ENCODE peak calls at places on chromosomes 7 and 10, in nine cellular contexts. One of them, this sample, is unnamed.

GRCh38 chr10:103636492-103636891 is 143.0 kb downstream of the NEURL1 start:
- DNase-seq in tibial nerve: no peak
- DNase-seq in type B pancreatic cell: no peak
- DNase-seq in body of pancreas: no peak
- DNase-seq in GM23338: peak
- DNase-seq in ovary: no peak
- DNase-seq in progenitor cell of endocrine pancreas: no peak
- DNase-seq in cardiac fibroblast: no peak
- DNase-seq in RWPE1: no peak
- DNase-seq in this sample: no peak

GRCh38 chr7:146449625-146450024 is 333.0 kb downstream of the CNTNAP2 start:
- DNase-seq in tibial nerve: no peak
- DNase-seq in type B pancreatic cell: no peak
- DNase-seq in body of pancreas: no peak
- DNase-seq in GM23338: no peak
- DNase-seq in ovary: no peak
- DNase-seq in progenitor cell of endocrine pancreas: no peak
- DNase-seq in cardiac fibroblast: no peak
- DNase-seq in RWPE1: no peak
- DNase-seq in this sample: no peak

GRCh38 chr7:30975257-30975899 is 11.6 kb downstream of the GHRHR start:
- DNase-seq in tibial nerve: no peak
- DNase-seq in type B pancreatic cell: no peak
- DNase-seq in body of pancreas: no peak
- DNase-seq in GM23338: no peak
- DNase-seq in ovary: no peak
- DNase-seq in progenitor cell of endocrine pancreas: no peak
- DNase-seq in cardiac fibroblast: no peak
- DNase-seq in RWPE1: no peak
- DNase-seq in this sample: no peak

GRCh38 chr7:33107136-33108066 is 1.8 kb downstream of the RP9 start:
- DNase-seq in tibial nerve: no peak
- DNase-seq in type B pancreatic cell: no peak
- DNase-seq in body of pancreas: peak
- DNase-seq in GM23338: peak
- DNase-seq in ovary: no peak
- DNase-seq in progenitor cell of endocrine pancreas: no peak
- DNase-seq in cardiac fibroblast: peak
- DNase-seq in RWPE1: peak
- DNase-seq in this sample: peak

GRCh38 chr10:119521443-119522204 is 20.9 kb downstream of the RGS10 start:
- DNase-seq in tibial nerve: no peak
- DNase-seq in type B pancreatic cell: no peak
- DNase-seq in body of pancreas: no peak
- DNase-seq in GM23338: no peak
- DNase-seq in ovary: no peak
- DNase-seq in progenitor cell of endocrine pancreas: no peak
- DNase-seq in cardiac fibroblast: peak
- DNase-seq in RWPE1: peak
- DNase-seq in this sample: no peak

GRCh38 chr7:112134039-112134438 is 72.2 kb downstream of the DOCK4 start:
- DNase-seq in tibial nerve: no peak
- DNase-seq in type B pancreatic cell: no peak
- DNase-seq in body of pancreas: no peak
- DNase-seq in GM23338: no peak
- DNase-seq in ovary: no peak
- DNase-seq in progenitor cell of endocrine pancreas: no peak
- DNase-seq in cardiac fibroblast: no peak
- DNase-seq in RWPE1: no peak
- DNase-seq in this sample: no peak

GRCh38 chr10:121823993-121824463 is 103.8 kb downstream of the ATE1 start:
- DNase-seq in tibial nerve: no peak
- DNase-seq in type B pancreatic cell: no peak
- DNase-seq in body of pancreas: no peak
- DNase-seq in GM23338: peak
- DNase-seq in ovary: no peak
- DNase-seq in progenitor cell of endocrine pancreas: no peak
- DNase-seq in cardiac fibroblast: peak
- DNase-seq in RWPE1: peak
- DNase-seq in this sample: peak

GRCh38 chr10:107814865-107815487 is 650.5 kb upstream of the SORCS1 start:
- DNase-seq in tibial nerve: peak
- DNase-seq in type B pancreatic cell: no peak
- DNase-seq in body of pancreas: peak
- DNase-seq in GM23338: peak
- DNase-seq in ovary: no peak
- DNase-seq in progenitor cell of endocrine pancreas: peak
- DNase-seq in cardiac fibroblast: peak
- DNase-seq in RWPE1: peak
- DNase-seq in this sample: peak

GRCh38 chr7:30920021-30920583 is 8.4 kb downstream of the AQP1 start:
- DNase-seq in tibial nerve: peak
- DNase-seq in type B pancreatic cell: no peak
- DNase-seq in body of pancreas: no peak
- DNase-seq in GM23338: no peak
- DNase-seq in ovary: no peak
- DNase-seq in progenitor cell of endocrine pancreas: no peak
- DNase-seq in cardiac fibroblast: peak
- DNase-seq in RWPE1: no peak
- DNase-seq in this sample: no peak

GRCh38 chr7:151550601-151551286 is 31.0 kb upstream of the RHEB start:
- DNase-seq in tibial nerve: no peak
- DNase-seq in type B pancreatic cell: no peak
- DNase-seq in body of pancreas: peak
- DNase-seq in GM23338: no peak
- DNase-seq in ovary: no peak
- DNase-seq in progenitor cell of endocrine pancreas: no peak
- DNase-seq in cardiac fibroblast: peak
- DNase-seq in RWPE1: peak
- DNase-seq in this sample: peak

GRCh38 chr7:19834566-19834965 is 61.1 kb upstream of the TMEM196 start:
- DNase-seq in tibial nerve: no peak
- DNase-seq in type B pancreatic cell: no peak
- DNase-seq in body of pancreas: no peak
- DNase-seq in GM23338: no peak
- DNase-seq in ovary: no peak
- DNase-seq in progenitor cell of endocrine pancreas: no peak
- DNase-seq in cardiac fibroblast: peak
- DNase-seq in RWPE1: peak
- DNase-seq in this sample: peak

GRCh38 chr10:71746344-71747037 is 26.8 kb downstream of the VSIR start:
- DNase-seq in tibial nerve: no peak
- DNase-seq in type B pancreatic cell: no peak
- DNase-seq in body of pancreas: peak
- DNase-seq in GM23338: peak
- DNase-seq in ovary: no peak
- DNase-seq in progenitor cell of endocrine pancreas: no peak
- DNase-seq in cardiac fibroblast: no peak
- DNase-seq in RWPE1: no peak
- DNase-seq in this sample: peak

GRCh38 chr7:69002416-69002815 is 595.9 kb upstream of the AUTS2 start:
- DNase-seq in tibial nerve: no peak
- DNase-seq in type B pancreatic cell: no peak
- DNase-seq in body of pancreas: no peak
- DNase-seq in GM23338: no peak
- DNase-seq in ovary: no peak
- DNase-seq in progenitor cell of endocrine pancreas: no peak
- DNase-seq in cardiac fibroblast: peak
- DNase-seq in RWPE1: no peak
- DNase-seq in this sample: no peak

GRCh38 chr7:8579661-8580060 is 146.3 kb downstream of the NXPH1 start:
- DNase-seq in tibial nerve: no peak
- DNase-seq in type B pancreatic cell: no peak
- DNase-seq in body of pancreas: no peak
- DNase-seq in GM23338: no peak
- DNase-seq in ovary: no peak
- DNase-seq in progenitor cell of endocrine pancreas: no peak
- DNase-seq in cardiac fibroblast: no peak
- DNase-seq in RWPE1: no peak
- DNase-seq in this sample: no peak

GRCh38 chr10:71069909-71070666 is 142.3 kb upstream of the UNC5B start:
- DNase-seq in tibial nerve: no peak
- DNase-seq in type B pancreatic cell: no peak
- DNase-seq in body of pancreas: no peak
- DNase-seq in GM23338: no peak
- DNase-seq in ovary: no peak
- DNase-seq in progenitor cell of endocrine pancreas: no peak
- DNase-seq in cardiac fibroblast: no peak
- DNase-seq in RWPE1: no peak
- DNase-seq in this sample: no peak

GRCh38 chr7:129393255-129393654 is 41.0 kb upstream of the STRIP2 start:
- DNase-seq in tibial nerve: no peak
- DNase-seq in type B pancreatic cell: no peak
- DNase-seq in body of pancreas: no peak
- DNase-seq in GM23338: no peak
- DNase-seq in ovary: no peak
- DNase-seq in progenitor cell of endocrine pancreas: no peak
- DNase-seq in cardiac fibroblast: no peak
- DNase-seq in RWPE1: no peak
- DNase-seq in this sample: no peak

GRCh38 chr7:7352845-7353244 is 170.5 kb downstream of the C1GALT1 start:
- DNase-seq in tibial nerve: no peak
- DNase-seq in type B pancreatic cell: no peak
- DNase-seq in body of pancreas: no peak
- DNase-seq in GM23338: peak
- DNase-seq in ovary: no peak
- DNase-seq in progenitor cell of endocrine pancreas: no peak
- DNase-seq in cardiac fibroblast: peak
- DNase-seq in RWPE1: peak
- DNase-seq in this sample: no peak
- TF ChIP-seq CTCF in tibial nerve: no peak
- TF ChIP-seq CTCF in type B pancreatic cell: no peak
- TF ChIP-seq CTCF in body of pancreas: no peak
- TF ChIP-seq CTCF in GM23338: peak
- TF ChIP-seq CTCF in ovary: no peak
- TF ChIP-seq CTCF in progenitor cell of endocrine pancreas: peak
- TF ChIP-seq CTCF in cardiac fibroblast: no peak
- TF ChIP-seq CTCF in RWPE1: no peak
- TF ChIP-seq CTCF in this sample: no peak

DNA sequence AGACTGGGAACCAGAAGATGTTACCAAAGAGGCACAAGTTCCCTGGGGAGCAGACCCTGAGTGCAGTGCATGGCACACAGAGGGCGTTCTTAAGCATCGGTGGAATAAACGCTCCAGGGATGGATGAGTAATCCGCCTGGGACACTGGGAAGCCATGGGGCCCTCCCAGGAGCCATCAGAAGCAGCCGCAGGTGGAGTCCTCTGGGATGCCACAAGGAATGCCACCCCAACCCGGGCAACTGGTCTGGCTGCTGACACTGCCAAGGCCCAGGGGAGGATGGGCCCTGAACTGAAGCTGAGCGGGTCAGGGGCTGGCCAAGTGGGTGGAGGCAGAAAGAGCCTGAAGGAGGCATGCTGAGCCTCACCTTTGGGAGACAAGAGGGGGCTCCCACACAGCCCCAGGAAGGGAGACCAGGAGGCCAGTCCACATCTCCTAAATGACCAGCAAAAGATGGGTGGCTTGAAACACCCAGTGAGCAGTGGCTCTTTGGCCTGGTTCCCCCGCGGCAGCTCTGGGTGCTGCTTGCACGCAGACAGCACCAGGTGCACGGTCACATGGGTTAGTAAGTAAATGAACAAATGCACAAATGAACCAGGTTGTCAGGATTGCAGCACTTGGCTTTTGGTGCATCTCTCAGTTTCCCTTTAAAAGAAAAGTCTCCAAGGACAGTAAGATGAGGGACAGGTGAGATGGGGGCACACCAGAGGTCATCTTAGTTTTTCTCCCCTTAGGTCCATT is 141.3 kb upstream of the ZMIZ1 start:
- DNase-seq in tibial nerve: no peak
- DNase-seq in type B pancreatic cell: no peak
- DNase-seq in body of pancreas: no peak
- DNase-seq in GM23338: no peak
- DNase-seq in ovary: no peak
- DNase-seq in progenitor cell of endocrine pancreas: no peak
- DNase-seq in cardiac fibroblast: no peak
- DNase-seq in RWPE1: peak
- DNase-seq in this sample: peak
- TF ChIP-seq CTCF in tibial nerve: no peak
- TF ChIP-seq CTCF in type B pancreatic cell: no peak
- TF ChIP-seq CTCF in body of pancreas: no peak
- TF ChIP-seq CTCF in GM23338: no peak
- TF ChIP-seq CTCF in ovary: no peak
- TF ChIP-seq CTCF in progenitor cell of endocrine pancreas: no peak
- TF ChIP-seq CTCF in cardiac fibroblast: no peak
- TF ChIP-seq CTCF in RWPE1: no peak
- TF ChIP-seq CTCF in this sample: no peak

DNA sequence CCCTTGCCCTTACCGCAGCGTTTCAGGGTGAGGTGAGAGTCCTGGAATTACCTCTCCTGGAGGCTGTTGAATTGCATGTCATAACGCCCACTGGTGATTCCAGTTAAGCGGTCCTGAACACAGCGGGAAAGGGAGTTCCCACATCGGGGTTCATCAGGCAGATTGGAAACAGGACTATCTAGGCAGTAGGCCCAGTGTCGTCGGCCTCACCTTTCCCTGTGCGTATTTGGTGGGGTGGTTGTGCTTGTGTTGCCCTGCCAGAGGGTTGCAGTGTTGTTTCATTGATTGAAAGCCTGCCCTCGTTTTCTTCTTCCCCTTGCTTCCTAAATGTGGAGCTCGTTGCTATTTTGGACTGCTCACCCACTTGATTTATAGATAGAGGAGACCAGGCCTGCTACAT is 10.6 kb upstream of the SUN1 start:
- DNase-seq in tibial nerve: no peak
- DNase-seq in type B pancreatic cell: no peak
- DNase-seq in body of pancreas: no peak
- DNase-seq in GM23338: no peak
- DNase-seq in ovary: no peak
- DNase-seq in progenitor cell of endocrine pancreas: no peak
- DNase-seq in cardiac fibroblast: no peak
- DNase-seq in RWPE1: no peak
- DNase-seq in this sample: no peak
- TF ChIP-seq CTCF in tibial nerve: no peak
- TF ChIP-seq CTCF in type B pancreatic cell: no peak
- TF ChIP-seq CTCF in body of pancreas: no peak
- TF ChIP-seq CTCF in GM23338: no peak
- TF ChIP-seq CTCF in ovary: no peak
- TF ChIP-seq CTCF in progenitor cell of endocrine pancreas: no peak
- TF ChIP-seq CTCF in cardiac fibroblast: no peak
- TF ChIP-seq CTCF in RWPE1: no peak
- TF ChIP-seq CTCF in this sample: no peak

GRCh38 chr7:108596560-108596959 is 26.9 kb downstream of the DNAJB9 start:
- DNase-seq in tibial nerve: no peak
- DNase-seq in type B pancreatic cell: no peak
- DNase-seq in body of pancreas: no peak
- DNase-seq in GM23338: no peak
- DNase-seq in ovary: no peak
- DNase-seq in progenitor cell of endocrine pancreas: no peak
- DNase-seq in cardiac fibroblast: no peak
- DNase-seq in RWPE1: no peak
- DNase-seq in this sample: no peak

GRCh38 chr7:108589874-108590273 is 20.2 kb downstream of the DNAJB9 start:
- DNase-seq in tibial nerve: no peak
- DNase-seq in type B pancreatic cell: no peak
- DNase-seq in body of pancreas: no peak
- DNase-seq in GM23338: no peak
- DNase-seq in ovary: no peak
- DNase-seq in progenitor cell of endocrine pancreas: no peak
- DNase-seq in cardiac fibroblast: no peak
- DNase-seq in RWPE1: no peak
- DNase-seq in this sample: no peak

GRCh38 chr7:108598153-108598552 is 28.5 kb downstream of the DNAJB9 start:
- DNase-seq in tibial nerve: no peak
- DNase-seq in type B pancreatic cell: no peak
- DNase-seq in body of pancreas: no peak
- DNase-seq in GM23338: peak
- DNase-seq in ovary: no peak
- DNase-seq in progenitor cell of endocrine pancreas: no peak
- DNase-seq in cardiac fibroblast: no peak
- DNase-seq in RWPE1: no peak
- DNase-seq in this sample: no peak

GRCh38 chr7:108592633-108593277 is 23.1 kb downstream of the DNAJB9 start:
- DNase-seq in tibial nerve: no peak
- DNase-seq in type B pancreatic cell: no peak
- DNase-seq in body of pancreas: no peak
- DNase-seq in GM23338: no peak
- DNase-seq in ovary: no peak
- DNase-seq in progenitor cell of endocrine pancreas: no peak
- DNase-seq in cardiac fibroblast: peak
- DNase-seq in RWPE1: peak
- DNase-seq in this sample: peak
- TF ChIP-seq CTCF in tibial nerve: no peak
- TF ChIP-seq CTCF in type B pancreatic cell: peak
- TF ChIP-seq CTCF in body of pancreas: peak
- TF ChIP-seq CTCF in GM23338: peak
- TF ChIP-seq CTCF in ovary: no peak
- TF ChIP-seq CTCF in progenitor cell of endocrine pancreas: peak
- TF ChIP-seq CTCF in cardiac fibroblast: peak
- TF ChIP-seq CTCF in RWPE1: peak
- TF ChIP-seq CTCF in this sample: no peak

This sample was measured in Calu3.